ENCODE peak calls at places on chromosomes 5 and 9, in seven cellular contexts. Z, F, N, L, S, R and O are unnamed samples.

GRCh38 chr9:123798203-123798602 is 131.7 kb downstream of the DENND1A start:
- DNase-seq in Z (no peak), L (no peak), N (no peak), S (no peak), R (no peak), F (no peak), O (no peak)

GRCh38 chr9:122228906-122229837 is at the start of gene LHX6:
- DNase-seq in R (peak), N (peak), Z (no peak), S (no peak), L (peak), F (peak), O (no peak)

GRCh38 chr5:170269579-170269978 is 28.0 kb downstream of the LCP2 start:
- DNase-seq in N (no peak), L (no peak), S (no peak), R (no peak), Z (peak), F (peak), O (no peak)

GRCh38 chr9:85202596-85202995 is 533.1 kb downstream of the NTRK2 start:
- DNase-seq in F (peak), R (no peak), N (no peak), Z (no peak), S (no peak), L (no peak), O (no peak)

GRCh38 chr9:130940693-130941576 is 1.9 kb upstream of the FIBCD1 start:
- DNase-seq in L (peak), F (peak), R (peak), Z (peak), N (peak), S (peak), O (peak)

GRCh38 chr5:125376059-125376641 is 629.7 kb upstream of the ZNF608 start:
- DNase-seq in Z (no peak), F (no peak), S (no peak), N (no peak), R (no peak), L (no peak), O (no peak)

GRCh38 chr9:123637596-123637939 is 281.6 kb downstream of the CRB2 start:
- DNase-seq in R (no peak), Z (no peak), S (no peak), L (no peak), N (no peak), F (no peak), O (no peak)

GRCh38 chr5:106454050-106454449 is 1216.7 kb downstream of the EFNA5 start:
- DNase-seq in Z (no peak), N (no peak), S (no peak), F (no peak), R (no peak), L (no peak), O (no peak)

GRCh38 chr5:156328176-156328575 is 1.2 kb downstream of the SGCD start:
- DNase-seq in R (peak), Z (no peak), N (no peak), L (no peak), F (no peak), S (no peak), O (no peak)

GRCh38 chr5:147860641-147861025 is 17.9 kb upstream of the SCGB3A2 start:
- DNase-seq in Z (no peak), R (no peak), N (no peak), S (no peak), F (no peak), L (no peak), O (no peak)

GRCh38 chr9:2024888-2025781 is 10.0 kb downstream of the SMARCA2 start:
- DNase-seq in S (no peak), F (no peak), Z (no peak), N (peak), R (peak), L (no peak), O (no peak)

GRCh38 chr9:69753830-69754229 is 6.0 kb downstream of the PTAR1 start:
- DNase-seq in L (no peak), S (no peak), R (no peak), Z (no peak), F (no peak), N (no peak), O (no peak)

GRCh38 chr9:130337318-130337717 is 71.8 kb downstream of the HMCN2 start:
- DNase-seq in R (no peak), L (no peak), F (no peak), Z (no peak), N (no peak), S (no peak), O (no peak)

GRCh38 chr5:177484902-177485549 is 11.6 kb upstream of the DBN1 start:
- DNase-seq in S (no peak), N (no peak), Z (no peak), R (no peak), F (no peak), L (no peak), O (no peak)

GRCh38 chr9:121249563-121249962 is 18.4 kb upstream of the GSN start:
- DNase-seq in L (no peak), S (no peak), Z (no peak), N (peak), R (no peak), F (no peak), O (no peak)